ENCODE peak calls at places on chromosome 19, in four cellular contexts. Y, W, Q and L are unnamed samples.

GRCh38 chr19:2611483-2612464 is 90.7 kb downstream of the GNG7 start:
- DNase-seq in Y (no peak), W (no peak), Q (no peak), L (no peak)

GRCh38 chr19:18846862-18847515 is 15.2 kb downstream of the UPF1 start:
- DNase-seq in Y (no peak), Q (peak; percentile 80), W (peak; percentile 76), L (peak; percentile 94)

GRCh38 chr19:54302252-54302651 is 10.7 kb downstream of the LILRA5 start:
- DNase-seq in Q (no peak), W (no peak), Y (no peak), L (no peak)

GRCh38 chr19:29121684-29122083 is 91.3 kb downstream of the UQCRFS1 start:
- DNase-seq in W (no peak), Q (peak; percentile 49), Y (no peak), L (no peak)

GRCh38 chr19:29535432-29535831 is 9.6 kb downstream of the VSTM2B start:
- DNase-seq in Q (no peak), Y (no peak), W (no peak), L (no peak)

GRCh38 chr19:10009269-10009665 is 1.0 kb downstream of the COL5A3 start:
- DNase-seq in W (peak; percentile 61), Q (peak; percentile 71), Y (no peak), L (peak; percentile 79)

GRCh38 chr19:45215391-45216191 is 29.6 kb downstream of the EXOC3L2 start:
- DNase-seq in Q (peak; percentile 62), Y (no peak), W (no peak), L (no peak)

GRCh38 chr19:32406161-32407003 is 812 bp downstream of the DPY19L3 start:
- DNase-seq in Y (no peak), Q (no peak), W (no peak), L (peak; percentile 25)

GRCh38 chr19:35776102-35776788 is 881 bp downstream of the ARHGAP33 start:
- DNase-seq in Q (no peak), Y (no peak), W (no peak), L (no peak)

GRCh38 chr19:17556995-17557394 is 1.5 kb downstream of the COLGALT1 start:
- DNase-seq in Y (no peak), Q (no peak), W (no peak), L (no peak)

GRCh38 chr19:18020212-18021067 is 12.5 kb downstream of the ARRDC2 start:
- DNase-seq in W (peak; percentile 69), Q (no peak), Y (no peak), L (peak; percentile 70)

GRCh38 chr19:33393286-33394005 is 19.9 kb downstream of the CEBPG start:
- DNase-seq in Q (no peak), Y (no peak), W (no peak), L (no peak)

GRCh38 chr19:8332976-8333770 is 9.9 kb downstream of the KANK3 start:
- DNase-seq in W (no peak), Q (no peak), Y (no peak), L (no peak)
- H3K9ac ChIP-seq in W (no peak overlapping the region), Q (no peak overlapping the region), Y (no peak overlapping the region), L (no peak overlapping the region)

DNA sequence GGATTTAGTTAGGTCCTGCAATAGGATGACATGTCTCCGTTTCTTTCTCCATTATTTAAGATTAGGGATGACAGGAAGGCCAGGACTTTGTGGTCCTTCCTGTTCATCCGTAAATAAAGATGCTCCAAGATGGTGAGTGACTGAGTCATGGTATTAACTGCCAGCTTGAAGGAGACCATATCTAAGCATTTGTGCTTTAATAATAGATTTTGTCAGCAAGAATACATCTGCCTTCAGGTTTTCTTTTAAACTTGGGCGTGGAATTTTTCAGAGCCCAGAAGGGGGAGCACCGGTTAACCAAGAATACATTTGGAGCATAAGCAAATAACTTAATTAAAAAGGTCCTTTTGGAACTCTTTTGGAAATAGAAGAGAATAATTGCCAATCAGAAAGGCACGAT is 68.2 kb downstream of the ARHGAP35 start:
- DNase-seq in Y (no peak), W (no peak), Q (no peak), L (no peak)
- H3K4me1 ChIP-seq in Y (peaks cover 72% of the 10 kb centered on the region), W (peaks cover 21% of the 10 kb centered on the region), Q (no peaks in the 10 kb centered on the region), L (peaks cover 70% of the 10 kb centered on the region)

DNA sequence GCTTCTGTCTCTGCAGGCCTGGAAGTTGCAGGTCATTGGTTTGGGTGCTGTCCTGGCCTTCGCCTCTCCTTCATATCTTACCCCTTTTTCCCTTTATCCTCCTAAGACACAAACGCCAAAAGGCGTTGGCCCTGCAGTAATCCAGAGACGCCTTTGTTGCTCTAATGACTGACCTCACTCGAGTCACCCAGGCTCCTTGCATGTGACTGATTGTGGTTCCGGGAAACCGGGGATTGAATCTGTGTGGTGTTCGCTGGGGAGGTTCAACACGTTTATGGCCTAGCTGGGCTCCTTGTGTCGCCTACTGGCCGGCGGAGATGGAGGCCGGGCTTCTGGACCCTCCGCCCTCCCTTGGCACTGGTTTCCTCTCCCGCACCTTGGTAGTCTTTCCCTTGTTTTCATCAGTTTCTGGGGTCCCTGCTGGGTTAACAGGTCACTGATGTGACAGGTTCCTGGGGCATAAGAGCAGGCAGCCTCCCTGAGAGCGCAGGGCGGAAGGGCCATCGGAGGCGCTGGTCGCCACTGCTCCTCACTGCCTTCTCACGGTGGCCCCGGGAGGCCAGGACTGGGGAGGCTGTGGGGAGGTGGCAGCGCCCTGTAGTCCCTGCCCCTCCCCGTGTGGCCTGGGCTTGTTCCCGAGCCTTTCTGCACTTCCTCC is 18.3 kb upstream of the NDUFS7 start:
- DNase-seq in W (no peak), Q (no peak), Y (no peak), L (no peak)
- H3K9ac ChIP-seq in W (no peak overlapping the region), Q (no peak overlapping the region), Y (no peak overlapping the region), L (no peak overlapping the region)

GRCh38 chr19:41853768-41854167 is 6.3 kb upstream of the RPS19 start:
- DNase-seq in Q (no peak), W (no peak), Y (no peak), L (no peak)
- H3K4me1 ChIP-seq in Q (peaks cover 4% of the 10 kb centered on the region), W (no peaks in the 10 kb centered on the region), Y (no peaks in the 10 kb centered on the region), L (no peaks in the 10 kb centered on the region)

GRCh38 chr19:4415352-4415751 is 12.9 kb downstream of the CHAF1A start:
- DNase-seq in Y (no peak), Q (peak; percentile 59), W (no peak), L (peak; percentile 30)
- H3K9ac ChIP-seq in Y (no peak overlapping the region), Q (peak overlapping the region; percentile 46), W (no peak overlapping the region), L (peak overlapping the region; percentile 47)

GRCh38 chr19:11652492-11652891 is 55.2 kb downstream of the ZNF627 start:
- DNase-seq in W (no peak), Y (no peak), Q (no peak), L (no peak)

GRCh38 chr19:11656535-11656934 is 59.3 kb downstream of the ZNF627 start:
- DNase-seq in Y (no peak), W (no peak), Q (no peak), L (no peak)

GRCh38 chr19:11659612-11660011 is 62.3 kb downstream of the ZNF627 start:
- DNase-seq in Y (no peak), W (no peak), Q (no peak), L (peak; percentile 44)

GRCh38 chr19:11658954-11659353 is 61.7 kb downstream of the ZNF627 start:
- DNase-seq in Q (no peak), Y (no peak), W (peak; percentile 27), L (no peak)

GRCh38 chr19:11657307-11657706 is 60.0 kb downstream of the ZNF627 start:
- DNase-seq in W (peak; percentile 58), Q (peak; percentile 40), Y (no peak), L (no peak)
- H3K4me1 ChIP-seq in W (no peaks in the 10 kb centered on the region), Q (no peaks in the 10 kb centered on the region), Y (no peaks in the 10 kb centered on the region), L (no peaks in the 10 kb centered on the region)

DNA sequence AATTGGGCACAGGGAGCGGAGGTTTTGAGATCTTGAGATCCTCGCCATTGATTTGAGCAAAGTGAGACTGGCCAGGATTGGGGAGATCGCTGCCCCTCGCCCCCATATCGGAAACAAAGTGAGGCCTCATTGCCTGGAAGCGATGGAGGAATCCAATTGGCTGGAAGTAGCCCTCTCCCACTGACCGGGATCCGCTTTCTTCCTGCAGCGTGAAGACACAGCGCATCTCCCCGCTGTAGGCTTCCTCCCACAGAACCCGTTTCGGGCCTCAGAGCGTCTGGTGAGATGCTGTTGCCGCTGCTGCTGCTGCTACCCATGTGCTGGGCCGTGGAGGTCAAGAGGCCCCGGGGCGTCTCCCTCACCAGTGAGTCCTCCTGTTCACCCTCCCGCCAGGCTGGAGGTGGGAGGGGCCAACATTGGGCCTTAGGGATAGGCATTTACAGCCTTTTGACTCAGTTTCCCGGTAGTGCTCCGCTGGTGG is 438 bp downstream of the PRKCSH start:
- DNase-seq in Y (no peak), W (peak; percentile 53), Q (peak; percentile 50), L (peak; percentile 54)
- H3K9ac ChIP-seq in Y (peak overlapping the region; percentile 79), W (peak overlapping the region; percentile 95), Q (peak overlapping the region; percentile 96), L (peak overlapping the region; percentile 97)

GRCh38 chr19:1245884-1246816 is 2.2 kb upstream of the MIDN start:
- DNase-seq in W (peak; percentile 78), Y (no peak), Q (no peak), L (no peak)
- H3K4me1 ChIP-seq in W (peaks cover 29% of the 10 kb centered on the region), Y (peaks cover 24% of the 10 kb centered on the region), Q (no peaks in the 10 kb centered on the region), L (peaks cover 44% of the 10 kb centered on the region)

DNA sequence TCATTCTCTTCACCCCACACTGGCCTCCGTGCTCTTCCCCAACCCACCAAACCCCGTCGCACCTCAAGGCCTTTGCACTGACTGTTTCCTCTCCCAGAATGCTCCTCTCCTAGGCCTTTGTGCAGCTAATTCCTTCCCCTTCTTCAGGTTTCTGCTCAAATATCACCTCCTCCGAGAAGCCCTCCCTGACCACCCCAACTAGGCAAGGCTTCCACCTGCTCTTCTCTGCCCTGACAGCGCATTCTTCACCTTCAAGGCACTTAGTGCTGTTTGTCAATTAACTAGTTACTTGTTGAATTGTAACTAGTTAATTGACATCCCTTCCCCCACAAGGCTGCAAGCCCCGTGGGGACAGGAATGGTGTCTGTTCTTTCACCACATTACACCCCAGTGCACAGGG is 7.8 kb upstream of the NCCRP1 start:
- DNase-seq in W (no peak), Q (no peak), Y (no peak), L (no peak)
- H3K9ac ChIP-seq in W (no peak overlapping the region), Q (no peak overlapping the region), Y (no peak overlapping the region), L (no peak overlapping the region)